ENCODE peak calls at places on chromosomes 5 and 9, in seven cellular contexts. One of them, this sample, is unnamed.

GRCh38 chr5:168434746-168435321 is 51.4 kb upstream of the RARS1 start:
- DNase-seq in A549: no peak
- DNase-seq in mucosa of descending colon: no peak
- DNase-seq in natural killer cell: no peak
- DNase-seq in retinal pigment epithelial cell: no peak
- DNase-seq in CD4-positive, alpha-beta T cell: no peak
- DNase-seq in AG04449: no peak
- DNase-seq in this sample: peak

GRCh38 chr9:7980691-7981289 is 181.2 kb upstream of the DMAC1 start:
- DNase-seq in AG04449: no peak
- DNase-seq in retinal pigment epithelial cell: no peak
- DNase-seq in CD4-positive, alpha-beta T cell: no peak
- DNase-seq in mucosa of descending colon: no peak
- DNase-seq in natural killer cell: no peak
- DNase-seq in A549: no peak
- DNase-seq in this sample: no peak

GRCh38 chr5:151344088-151344487 is 3.3 kb downstream of the SLC36A2 start:
- DNase-seq in natural killer cell: no peak
- DNase-seq in mucosa of descending colon: no peak
- DNase-seq in A549: no peak
- DNase-seq in AG04449: no peak
- DNase-seq in CD4-positive, alpha-beta T cell: no peak
- DNase-seq in retinal pigment epithelial cell: no peak
- DNase-seq in this sample: no peak

GRCh38 chr9:33813712-33814641 is 3.0 kb upstream of the UBE2R2 start:
- DNase-seq in A549: peak
- DNase-seq in natural killer cell: no peak
- DNase-seq in AG04449: no peak
- DNase-seq in mucosa of descending colon: peak
- DNase-seq in retinal pigment epithelial cell: peak
- DNase-seq in CD4-positive, alpha-beta T cell: no peak
- DNase-seq in this sample: peak

GRCh38 chr5:143019614-143020515 is 249.7 kb downstream of the ARHGAP26 start:
- DNase-seq in CD4-positive, alpha-beta T cell: no peak
- DNase-seq in AG04449: no peak
- DNase-seq in A549: no peak
- DNase-seq in retinal pigment epithelial cell: peak
- DNase-seq in natural killer cell: no peak
- DNase-seq in mucosa of descending colon: no peak
- DNase-seq in this sample: no peak

GRCh38 chr9:35774907-35775635 is 16.3 kb upstream of the NPR2 start:
- DNase-seq in retinal pigment epithelial cell: no peak
- DNase-seq in A549: no peak
- DNase-seq in AG04449: no peak
- DNase-seq in natural killer cell: no peak
- DNase-seq in mucosa of descending colon: no peak
- DNase-seq in CD4-positive, alpha-beta T cell: no peak
- DNase-seq in this sample: no peak

GRCh38 chr5:3098821-3099220 is 347.3 kb upstream of the IRX2 start:
- DNase-seq in natural killer cell: no peak
- DNase-seq in mucosa of descending colon: no peak
- DNase-seq in A549: no peak
- DNase-seq in CD4-positive, alpha-beta T cell: no peak
- DNase-seq in AG04449: no peak
- DNase-seq in retinal pigment epithelial cell: no peak
- DNase-seq in this sample: no peak

GRCh38 chr9:73179594-73179993 is 27.9 kb downstream of the ANXA1 start:
- DNase-seq in AG04449: no peak
- DNase-seq in retinal pigment epithelial cell: peak
- DNase-seq in natural killer cell: no peak
- DNase-seq in CD4-positive, alpha-beta T cell: no peak
- DNase-seq in A549: no peak
- DNase-seq in mucosa of descending colon: no peak
- DNase-seq in this sample: no peak

GRCh38 chr5:85931220-85931619 is 686.5 kb upstream of the COX7C start:
- DNase-seq in CD4-positive, alpha-beta T cell: no peak
- DNase-seq in retinal pigment epithelial cell: no peak
- DNase-seq in AG04449: no peak
- DNase-seq in mucosa of descending colon: no peak
- DNase-seq in A549: no peak
- DNase-seq in natural killer cell: no peak
- DNase-seq in this sample: no peak

GRCh38 chr5:42514759-42515158 is 91.5 kb downstream of the GHR start:
- DNase-seq in CD4-positive, alpha-beta T cell: no peak
- DNase-seq in natural killer cell: no peak
- DNase-seq in mucosa of descending colon: peak
- DNase-seq in A549: no peak
- DNase-seq in retinal pigment epithelial cell: no peak
- DNase-seq in AG04449: no peak
- DNase-seq in this sample: no peak

GRCh38 chr5:10632110-10632903 is 68.4 kb downstream of the ANKRD33B start:
- DNase-seq in natural killer cell: no peak
- DNase-seq in mucosa of descending colon: peak
- DNase-seq in AG04449: no peak
- DNase-seq in CD4-positive, alpha-beta T cell: no peak
- DNase-seq in retinal pigment epithelial cell: no peak
- DNase-seq in A549: no peak
- DNase-seq in this sample: no peak

GRCh38 chr9:22425551-22425950 is 21.1 kb upstream of the DMRTA1 start:
- DNase-seq in retinal pigment epithelial cell: no peak
- DNase-seq in A549: no peak
- DNase-seq in AG04449: no peak
- DNase-seq in CD4-positive, alpha-beta T cell: no peak
- DNase-seq in mucosa of descending colon: no peak
- DNase-seq in natural killer cell: no peak
- DNase-seq in this sample: no peak

GRCh38 chr5:154756203-154756870 is 1.2 kb downstream of the LARP1 start:
- DNase-seq in retinal pigment epithelial cell: no peak
- DNase-seq in AG04449: no peak
- DNase-seq in mucosa of descending colon: peak
- DNase-seq in natural killer cell: peak
- DNase-seq in CD4-positive, alpha-beta T cell: peak
- DNase-seq in A549: no peak
- DNase-seq in this sample: no peak

GRCh38 chr5:146767534-146767933 is 111.0 kb downstream of the PPP2R2B start:
- DNase-seq in AG04449: no peak
- DNase-seq in mucosa of descending colon: no peak
- DNase-seq in natural killer cell: no peak
- DNase-seq in A549: no peak
- DNase-seq in CD4-positive, alpha-beta T cell: no peak
- DNase-seq in retinal pigment epithelial cell: no peak
- DNase-seq in this sample: no peak

GRCh38 chr5:146048994-146049703 is 56.2 kb downstream of the PLAC8L1 start:
- DNase-seq in A549: peak
- DNase-seq in CD4-positive, alpha-beta T cell: no peak
- DNase-seq in AG04449: peak
- DNase-seq in mucosa of descending colon: peak
- DNase-seq in retinal pigment epithelial cell: peak
- DNase-seq in natural killer cell: no peak
- DNase-seq in this sample: peak

GRCh38 chr9:137049544-137050449 is 3.8 kb upstream of the NPDC1 start:
- DNase-seq in mucosa of descending colon: peak
- DNase-seq in retinal pigment epithelial cell: no peak
- DNase-seq in natural killer cell: no peak
- DNase-seq in CD4-positive, alpha-beta T cell: peak
- DNase-seq in A549: peak
- DNase-seq in AG04449: no peak
- DNase-seq in this sample: no peak

GRCh38 chr9:115998661-115999060 is 154.9 kb upstream of the PAPPA start:
- DNase-seq in mucosa of descending colon: no peak
- DNase-seq in AG04449: no peak
- DNase-seq in natural killer cell: no peak
- DNase-seq in retinal pigment epithelial cell: no peak
- DNase-seq in CD4-positive, alpha-beta T cell: no peak
- DNase-seq in A549: no peak
- DNase-seq in this sample: no peak

GRCh38 chr9:73118297-73118696 is 33.4 kb upstream of the ANXA1 start:
- DNase-seq in AG04449: no peak
- DNase-seq in natural killer cell: no peak
- DNase-seq in A549: no peak
- DNase-seq in mucosa of descending colon: no peak
- DNase-seq in CD4-positive, alpha-beta T cell: no peak
- DNase-seq in retinal pigment epithelial cell: no peak
- DNase-seq in this sample: no peak

GRCh38 chr5:160054047-160054446 is 45.1 kb downstream of the TTC1 start:
- DNase-seq in natural killer cell: no peak
- DNase-seq in mucosa of descending colon: no peak
- DNase-seq in A549: no peak
- DNase-seq in CD4-positive, alpha-beta T cell: no peak
- DNase-seq in AG04449: no peak
- DNase-seq in retinal pigment epithelial cell: no peak
- DNase-seq in this sample: peak

GRCh38 chr9:81150016-81150625 is 539.2 kb downstream of the TLE1 start:
- DNase-seq in retinal pigment epithelial cell: no peak
- DNase-seq in CD4-positive, alpha-beta T cell: no peak
- DNase-seq in natural killer cell: no peak
- DNase-seq in A549: no peak
- DNase-seq in mucosa of descending colon: peak
- DNase-seq in AG04449: no peak
- DNase-seq in this sample: no peak

GRCh38 chr9:91483189-91483691 is 59.6 kb upstream of the NFIL3 start:
- DNase-seq in natural killer cell: no peak
- DNase-seq in A549: no peak
- DNase-seq in retinal pigment epithelial cell: no peak
- DNase-seq in mucosa of descending colon: no peak
- DNase-seq in CD4-positive, alpha-beta T cell: no peak
- DNase-seq in AG04449: no peak
- DNase-seq in this sample: peak

GRCh38 chr9:111405701-111406100 is 75.7 kb upstream of the OR2K2 start:
- DNase-seq in natural killer cell: no peak
- DNase-seq in retinal pigment epithelial cell: no peak
- DNase-seq in CD4-positive, alpha-beta T cell: no peak
- DNase-seq in mucosa of descending colon: no peak
- DNase-seq in AG04449: no peak
- DNase-seq in A549: no peak
- DNase-seq in this sample: no peak

GRCh38 chr5:9188131-9188530 is 357.7 kb downstream of the SEMA5A start:
- DNase-seq in mucosa of descending colon: no peak
- DNase-seq in A549: no peak
- DNase-seq in AG04449: peak
- DNase-seq in natural killer cell: no peak
- DNase-seq in retinal pigment epithelial cell: peak
- DNase-seq in CD4-positive, alpha-beta T cell: no peak
- DNase-seq in this sample: peak

GRCh38 chr5:31516802-31517201 is 15.1 kb downstream of the DROSHA start:
- DNase-seq in AG04449: no peak
- DNase-seq in retinal pigment epithelial cell: no peak
- DNase-seq in natural killer cell: no peak
- DNase-seq in CD4-positive, alpha-beta T cell: no peak
- DNase-seq in mucosa of descending colon: no peak
- DNase-seq in A549: no peak
- DNase-seq in this sample: no peak

GRCh38 chr5:24208540-24209141 is 436.1 kb downstream of the CDH10 start:
- DNase-seq in A549: no peak
- DNase-seq in mucosa of descending colon: no peak
- DNase-seq in CD4-positive, alpha-beta T cell: no peak
- DNase-seq in natural killer cell: no peak
- DNase-seq in AG04449: no peak
- DNase-seq in retinal pigment epithelial cell: no peak
- DNase-seq in this sample: no peak

GRCh38 chr9:91678807-91679206 is 255.2 kb upstream of the NFIL3 start:
- DNase-seq in mucosa of descending colon: no peak
- DNase-seq in natural killer cell: no peak
- DNase-seq in AG04449: no peak
- DNase-seq in A549: no peak
- DNase-seq in CD4-positive, alpha-beta T cell: no peak
- DNase-seq in retinal pigment epithelial cell: no peak
- DNase-seq in this sample: no peak

GRCh38 chr9:136944094-136944518 is 432 bp downstream of the FBXW5 start:
- DNase-seq in CD4-positive, alpha-beta T cell: no peak
- DNase-seq in AG04449: no peak
- DNase-seq in mucosa of descending colon: no peak
- DNase-seq in retinal pigment epithelial cell: no peak
- DNase-seq in A549: peak
- DNase-seq in natural killer cell: peak
- DNase-seq in this sample: peak

GRCh38 chr5:139684881-139685749 is 37.0 kb downstream of the CXXC5 start:
- DNase-seq in AG04449: no peak
- DNase-seq in A549: no peak
- DNase-seq in mucosa of descending colon: no peak
- DNase-seq in retinal pigment epithelial cell: no peak
- DNase-seq in natural killer cell: no peak
- DNase-seq in CD4-positive, alpha-beta T cell: no peak
- DNase-seq in this sample: no peak

GRCh38 chr9:7879551-7880245 is 80.1 kb upstream of the DMAC1 start:
- DNase-seq in mucosa of descending colon: no peak
- DNase-seq in CD4-positive, alpha-beta T cell: no peak
- DNase-seq in natural killer cell: peak
- DNase-seq in A549: no peak
- DNase-seq in AG04449: no peak
- DNase-seq in retinal pigment epithelial cell: peak
- DNase-seq in this sample: no peak

GRCh38 chr9:86239053-86239770 is 20.2 kb downstream of the C9orf153 start:
- DNase-seq in A549: no peak
- DNase-seq in mucosa of descending colon: no peak
- DNase-seq in natural killer cell: no peak
- DNase-seq in retinal pigment epithelial cell: no peak
- DNase-seq in CD4-positive, alpha-beta T cell: no peak
- DNase-seq in AG04449: no peak
- DNase-seq in this sample: no peak
- TF ChIP-seq CTCF in A549: peak
- TF ChIP-seq CTCF in mucosa of descending colon: no peak
- TF ChIP-seq CTCF in natural killer cell: no peak
- TF ChIP-seq CTCF in retinal pigment epithelial cell: no peak
- TF ChIP-seq CTCF in CD4-positive, alpha-beta T cell: no peak
- TF ChIP-seq CTCF in AG04449: no peak
- TF ChIP-seq CTCF in this sample: peak

GRCh38 chr5:33257807-33258491 is 182.8 kb upstream of the TARS1 start:
- DNase-seq in retinal pigment epithelial cell: peak
- DNase-seq in CD4-positive, alpha-beta T cell: no peak
- DNase-seq in mucosa of descending colon: no peak
- DNase-seq in AG04449: peak
- DNase-seq in natural killer cell: no peak
- DNase-seq in A549: no peak
- DNase-seq in this sample: peak
- TF ChIP-seq CTCF in retinal pigment epithelial cell: no peak
- TF ChIP-seq CTCF in CD4-positive, alpha-beta T cell: no peak
- TF ChIP-seq CTCF in mucosa of descending colon: no peak
- TF ChIP-seq CTCF in AG04449: no peak
- TF ChIP-seq CTCF in natural killer cell: no peak
- TF ChIP-seq CTCF in A549: no peak
- TF ChIP-seq CTCF in this sample: peak

GRCh38 chr5:61386062-61386800 is 54.2 kb downstream of the ZSWIM6 start:
- DNase-seq in AG04449: no peak
- DNase-seq in mucosa of descending colon: no peak
- DNase-seq in retinal pigment epithelial cell: no peak
- DNase-seq in natural killer cell: no peak
- DNase-seq in CD4-positive, alpha-beta T cell: no peak
- DNase-seq in A549: no peak
- DNase-seq in this sample: no peak
- TF ChIP-seq CTCF in AG04449: no peak
- TF ChIP-seq CTCF in mucosa of descending colon: no peak
- TF ChIP-seq CTCF in retinal pigment epithelial cell: no peak
- TF ChIP-seq CTCF in natural killer cell: no peak
- TF ChIP-seq CTCF in CD4-positive, alpha-beta T cell: no peak
- TF ChIP-seq CTCF in A549: no peak
- TF ChIP-seq CTCF in this sample: no peak

DNA sequence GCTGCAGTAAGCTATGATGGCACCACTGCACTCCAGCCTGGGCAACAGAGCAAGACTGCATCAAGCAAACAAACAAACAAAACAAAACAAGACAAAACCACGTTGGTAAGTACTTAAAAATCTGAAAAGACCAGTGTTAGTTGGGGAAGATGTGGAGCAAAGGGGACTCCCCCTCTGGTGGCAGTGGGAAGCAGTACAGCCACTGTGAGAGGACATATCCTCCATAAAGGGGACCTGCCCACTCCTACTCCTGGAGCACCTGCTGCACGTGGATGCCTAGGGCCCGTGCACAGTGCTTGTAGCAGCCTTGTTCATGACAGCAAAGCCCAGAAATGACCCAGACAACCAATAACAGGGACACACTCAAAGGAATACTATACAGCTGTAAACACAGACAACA is 17.0 kb upstream of the IPPK start:
- DNase-seq in natural killer cell: no peak
- DNase-seq in retinal pigment epithelial cell: no peak
- DNase-seq in mucosa of descending colon: no peak
- DNase-seq in AG04449: no peak
- DNase-seq in A549: no peak
- DNase-seq in CD4-positive, alpha-beta T cell: no peak
- DNase-seq in this sample: no peak
- TF ChIP-seq CTCF in natural killer cell: no peak
- TF ChIP-seq CTCF in retinal pigment epithelial cell: peak
- TF ChIP-seq CTCF in mucosa of descending colon: no peak
- TF ChIP-seq CTCF in AG04449: peak
- TF ChIP-seq CTCF in A549: no peak
- TF ChIP-seq CTCF in CD4-positive, alpha-beta T cell: no peak
- TF ChIP-seq CTCF in this sample: peak